ENCODE peak calls at places on chromosome 18, in seven cellular contexts. P, X, J, M, T, N and R are unnamed samples.
A peak's percentile ranks its signal among the peaks of the same experiment; 100 is the strongest.

GRCh38 chr18:46222093-46222492 is 117.9 kb downstream of the HAUS1 start:
- DNase-seq in P (no peak), X (no peak), N (no peak), M (no peak), T (no peak), J (no peak), R (no peak)

GRCh38 chr18:57901819-57902600 is 98.9 kb upstream of the ATP8B1 start:
- DNase-seq in X (no peak), T (no peak), P (no peak), M (no peak), N (no peak), J (no peak), R (no peak)

GRCh38 chr18:6561893-6562292 is 147.2 kb upstream of the L3MBTL4 start:
- DNase-seq in M (no peak), P (no peak), T (no peak), N (no peak), X (no peak), J (no peak), R (no peak)

GRCh38 chr18:13912601-13913000 is 2.7 kb downstream of the MC2R start:
- DNase-seq in X (no peak), J (no peak), P (no peak), M (no peak), N (no peak), T (no peak), R (no peak)

GRCh38 chr18:3213231-3214059 is 6.3 kb downstream of the MYOM1 start:
- DNase-seq in P (peak; percentile 45), M (no peak), J (no peak), N (no peak), T (peak; percentile 44), X (no peak), R (no peak)

GRCh38 chr18:49277395-49278036 is 182.9 kb downstream of the DYM start:
- DNase-seq in N (peak; percentile 28), X (no peak), P (no peak), T (no peak), J (no peak), M (no peak), R (no peak)

GRCh38 chr18:3914833-3915598 is 465.0 kb downstream of the TGIF1 start:
- DNase-seq in M (no peak), J (no peak), T (no peak), P (no peak), N (no peak), X (peak; percentile 9), R (no peak)

GRCh38 chr18:75322206-75322605 is 105.3 kb downstream of the SMIM21 start:
- DNase-seq in P (no peak), M (no peak), N (no peak), J (no peak), X (no peak), T (no peak), R (no peak)

GRCh38 chr18:67776929-67777328 is 260.4 kb upstream of the DSEL start:
- DNase-seq in T (no peak), X (no peak), P (no peak), M (no peak), N (no peak), J (no peak), R (no peak)

GRCh38 chr18:75016025-75016717 is 192.8 kb downstream of the PTGR3 start:
- DNase-seq in J (no peak), T (no peak), X (peak; percentile 16), M (no peak), P (no peak), N (no peak), R (no peak)

GRCh38 chr18:66560092-66560491 is 43.8 kb downstream of the CDH19 start:
- DNase-seq in T (peak; percentile 57), N (no peak), X (no peak), M (no peak), P (peak; percentile 60), J (no peak), R (no peak)

GRCh38 chr18:32552421-32553030 is 81.8 kb upstream of the GAREM1 start:
- DNase-seq in N (peak; percentile 11), X (peak; percentile 69), M (peak; percentile 32), T (peak; percentile 87), P (peak; percentile 61), J (peak; percentile 6), R (peak; percentile 55)